ENCODE peak calls at places on chromosomes 4 and X, in nine cellular contexts. One of them, this sample, is unnamed.

GRCh38 chrX:49089553-49089952 is 9.9 kb upstream of the WDR45 start:
- DNase-seq in AML-193: no peak
- DNase-seq in PC-3: no peak
- DNase-seq in RPMI7951: no peak
- DNase-seq in endothelial cell: no peak
- DNase-seq in heart right ventricle: no peak
- DNase-seq in stimulated activated CD4-positive, alpha-beta T cell treated with anti-CD3 and anti-CD28 coated beads, Interleukin-2, amount 100 ng/mL, for 24 hours: no peak
- DNase-seq in nephron progenitor cell: no peak
- DNase-seq in neuronal stem cell: no peak
- DNase-seq in this sample: no peak

GRCh38 chr4:26214994-26215393 is 105.8 kb upstream of the RBPJ start:
- DNase-seq in AML-193: no peak
- DNase-seq in PC-3: no peak
- DNase-seq in RPMI7951: no peak
- DNase-seq in endothelial cell: no peak
- DNase-seq in heart right ventricle: no peak
- DNase-seq in stimulated activated CD4-positive, alpha-beta T cell treated with anti-CD3 and anti-CD28 coated beads, Interleukin-2, amount 100 ng/mL, for 24 hours: no peak
- DNase-seq in nephron progenitor cell: no peak
- DNase-seq in neuronal stem cell: no peak
- DNase-seq in this sample: no peak

GRCh38 chr4:89254847-89255246 is 52.8 kb downstream of the GPRIN3 start:
- DNase-seq in AML-193: peak; percentile 27
- DNase-seq in PC-3: peak; percentile 22
- DNase-seq in RPMI7951: peak; percentile 0
- DNase-seq in endothelial cell: peak; percentile 37
- DNase-seq in heart right ventricle: no peak
- DNase-seq in stimulated activated CD4-positive, alpha-beta T cell treated with anti-CD3 and anti-CD28 coated beads, Interleukin-2, amount 100 ng/mL, for 24 hours: peak; percentile 60
- DNase-seq in nephron progenitor cell: peak; percentile 13
- DNase-seq in neuronal stem cell: no peak
- DNase-seq in this sample: peak; percentile 21

GRCh38 chrX:113400193-113400704 is 559.6 kb upstream of the AMOT start:
- DNase-seq in AML-193: no peak
- DNase-seq in PC-3: peak; percentile 6
- DNase-seq in RPMI7951: peak; percentile 14
- DNase-seq in endothelial cell: no peak
- DNase-seq in heart right ventricle: no peak
- DNase-seq in stimulated activated CD4-positive, alpha-beta T cell treated with anti-CD3 and anti-CD28 coated beads, Interleukin-2, amount 100 ng/mL, for 24 hours: no peak
- DNase-seq in nephron progenitor cell: no peak
- DNase-seq in neuronal stem cell: no peak
- DNase-seq in this sample: no peak

GRCh38 chr4:3229964-3230363 is 19.0 kb upstream of the MSANTD1 start:
- DNase-seq in AML-193: no peak
- DNase-seq in PC-3: no peak
- DNase-seq in RPMI7951: no peak
- DNase-seq in endothelial cell: no peak
- DNase-seq in heart right ventricle: no peak
- DNase-seq in stimulated activated CD4-positive, alpha-beta T cell treated with anti-CD3 and anti-CD28 coated beads, Interleukin-2, amount 100 ng/mL, for 24 hours: no peak
- DNase-seq in nephron progenitor cell: no peak
- DNase-seq in neuronal stem cell: no peak
- DNase-seq in this sample: no peak

GRCh38 chrX:155718964-155719586 is 106.3 kb upstream of the TMLHE start:
- DNase-seq in AML-193: no peak
- DNase-seq in PC-3: no peak
- DNase-seq in RPMI7951: peak; percentile 31
- DNase-seq in endothelial cell: no peak
- DNase-seq in heart right ventricle: no peak
- DNase-seq in stimulated activated CD4-positive, alpha-beta T cell treated with anti-CD3 and anti-CD28 coated beads, Interleukin-2, amount 100 ng/mL, for 24 hours: no peak
- DNase-seq in nephron progenitor cell: no peak
- DNase-seq in neuronal stem cell: no peak
- DNase-seq in this sample: no peak

GRCh38 chr4:152709675-152710438 is 30.1 kb upstream of the TMEM154 start:
- DNase-seq in AML-193: no peak
- DNase-seq in PC-3: peak; percentile 87
- DNase-seq in RPMI7951: peak; percentile 24
- DNase-seq in endothelial cell: peak; percentile 7
- DNase-seq in heart right ventricle: no peak
- DNase-seq in stimulated activated CD4-positive, alpha-beta T cell treated with anti-CD3 and anti-CD28 coated beads, Interleukin-2, amount 100 ng/mL, for 24 hours: no peak
- DNase-seq in nephron progenitor cell: no peak
- DNase-seq in neuronal stem cell: no peak
- DNase-seq in this sample: no peak

GRCh38 chrX:129544780-129545179 is 4.7 kb downstream of the OCRL start:
- DNase-seq in AML-193: no peak
- DNase-seq in PC-3: no peak
- DNase-seq in RPMI7951: no peak
- DNase-seq in endothelial cell: no peak
- DNase-seq in heart right ventricle: no peak
- DNase-seq in stimulated activated CD4-positive, alpha-beta T cell treated with anti-CD3 and anti-CD28 coated beads, Interleukin-2, amount 100 ng/mL, for 24 hours: no peak
- DNase-seq in nephron progenitor cell: no peak
- DNase-seq in neuronal stem cell: no peak
- DNase-seq in this sample: no peak

GRCh38 chr4:67035986-67036385 is 509.3 kb downstream of the CENPC start:
- DNase-seq in AML-193: no peak
- DNase-seq in PC-3: peak; percentile 63
- DNase-seq in RPMI7951: no peak
- DNase-seq in endothelial cell: no peak
- DNase-seq in heart right ventricle: no peak
- DNase-seq in stimulated activated CD4-positive, alpha-beta T cell treated with anti-CD3 and anti-CD28 coated beads, Interleukin-2, amount 100 ng/mL, for 24 hours: no peak
- DNase-seq in nephron progenitor cell: no peak
- DNase-seq in neuronal stem cell: no peak
- DNase-seq in this sample: no peak

GRCh38 chr4:9931196-9931595 is 90.1 kb downstream of the SLC2A9 start:
- DNase-seq in AML-193: no peak
- DNase-seq in PC-3: no peak
- DNase-seq in RPMI7951: no peak
- DNase-seq in endothelial cell: no peak
- DNase-seq in heart right ventricle: no peak
- DNase-seq in stimulated activated CD4-positive, alpha-beta T cell treated with anti-CD3 and anti-CD28 coated beads, Interleukin-2, amount 100 ng/mL, for 24 hours: no peak
- DNase-seq in nephron progenitor cell: no peak
- DNase-seq in neuronal stem cell: no peak
- DNase-seq in this sample: no peak

GRCh38 chr4:154615211-154615610 is 2.8 kb upstream of the FGG start:
- DNase-seq in AML-193: no peak
- DNase-seq in PC-3: no peak
- DNase-seq in RPMI7951: no peak
- DNase-seq in endothelial cell: no peak
- DNase-seq in heart right ventricle: no peak
- DNase-seq in stimulated activated CD4-positive, alpha-beta T cell treated with anti-CD3 and anti-CD28 coated beads, Interleukin-2, amount 100 ng/mL, for 24 hours: no peak
- DNase-seq in nephron progenitor cell: no peak
- DNase-seq in neuronal stem cell: no peak
- DNase-seq in this sample: no peak

GRCh38 chr4:174437756-174438155 is 84.5 kb downstream of the HPGD start:
- DNase-seq in AML-193: no peak
- DNase-seq in PC-3: peak; percentile 17
- DNase-seq in RPMI7951: no peak
- DNase-seq in endothelial cell: no peak
- DNase-seq in heart right ventricle: no peak
- DNase-seq in stimulated activated CD4-positive, alpha-beta T cell treated with anti-CD3 and anti-CD28 coated beads, Interleukin-2, amount 100 ng/mL, for 24 hours: no peak
- DNase-seq in nephron progenitor cell: no peak
- DNase-seq in neuronal stem cell: no peak
- DNase-seq in this sample: no peak

GRCh38 chr4:153594208-153594607 is 89.9 kb upstream of the TLR2 start:
- DNase-seq in AML-193: no peak
- DNase-seq in PC-3: peak; percentile 31
- DNase-seq in RPMI7951: peak; percentile 7
- DNase-seq in endothelial cell: no peak
- DNase-seq in heart right ventricle: no peak
- DNase-seq in stimulated activated CD4-positive, alpha-beta T cell treated with anti-CD3 and anti-CD28 coated beads, Interleukin-2, amount 100 ng/mL, for 24 hours: no peak
- DNase-seq in nephron progenitor cell: no peak
- DNase-seq in neuronal stem cell: no peak
- DNase-seq in this sample: no peak

GRCh38 chrX:71163010-71163409 is 18.4 kb downstream of the NLGN3 start:
- DNase-seq in AML-193: no peak
- DNase-seq in PC-3: no peak
- DNase-seq in RPMI7951: no peak
- DNase-seq in endothelial cell: no peak
- DNase-seq in heart right ventricle: no peak
- DNase-seq in stimulated activated CD4-positive, alpha-beta T cell treated with anti-CD3 and anti-CD28 coated beads, Interleukin-2, amount 100 ng/mL, for 24 hours: no peak
- DNase-seq in nephron progenitor cell: no peak
- DNase-seq in neuronal stem cell: no peak
- DNase-seq in this sample: no peak

GRCh38 chr4:107153956-107154355 is 117.8 kb upstream of the DKK2 start:
- DNase-seq in AML-193: no peak
- DNase-seq in PC-3: no peak
- DNase-seq in RPMI7951: no peak
- DNase-seq in endothelial cell: no peak
- DNase-seq in heart right ventricle: no peak
- DNase-seq in stimulated activated CD4-positive, alpha-beta T cell treated with anti-CD3 and anti-CD28 coated beads, Interleukin-2, amount 100 ng/mL, for 24 hours: no peak
- DNase-seq in nephron progenitor cell: no peak
- DNase-seq in neuronal stem cell: no peak
- DNase-seq in this sample: no peak

GRCh38 chr4:78250500-78250899 is 193.4 kb downstream of the FRAS1 start:
- DNase-seq in AML-193: no peak
- DNase-seq in PC-3: no peak
- DNase-seq in RPMI7951: no peak
- DNase-seq in endothelial cell: no peak
- DNase-seq in heart right ventricle: no peak
- DNase-seq in stimulated activated CD4-positive, alpha-beta T cell treated with anti-CD3 and anti-CD28 coated beads, Interleukin-2, amount 100 ng/mL, for 24 hours: no peak
- DNase-seq in nephron progenitor cell: no peak
- DNase-seq in neuronal stem cell: no peak
- DNase-seq in this sample: no peak

GRCh38 chr4:142582340-142582739 is 263.8 kb downstream of the INPP4B start:
- DNase-seq in AML-193: no peak
- DNase-seq in PC-3: peak; percentile 26
- DNase-seq in RPMI7951: no peak
- DNase-seq in endothelial cell: no peak
- DNase-seq in heart right ventricle: no peak
- DNase-seq in stimulated activated CD4-positive, alpha-beta T cell treated with anti-CD3 and anti-CD28 coated beads, Interleukin-2, amount 100 ng/mL, for 24 hours: no peak
- DNase-seq in nephron progenitor cell: no peak
- DNase-seq in neuronal stem cell: no peak
- DNase-seq in this sample: no peak

GRCh38 chr4:94428884-94429283 is 22.9 kb upstream of the PDLIM5 start:
- DNase-seq in AML-193: no peak
- DNase-seq in PC-3: no peak
- DNase-seq in RPMI7951: no peak
- DNase-seq in endothelial cell: no peak
- DNase-seq in heart right ventricle: no peak
- DNase-seq in stimulated activated CD4-positive, alpha-beta T cell treated with anti-CD3 and anti-CD28 coated beads, Interleukin-2, amount 100 ng/mL, for 24 hours: no peak
- DNase-seq in nephron progenitor cell: no peak
- DNase-seq in neuronal stem cell: no peak
- DNase-seq in this sample: no peak

GRCh38 chrX:106707771-106708454 is 18.6 kb upstream of the RNF128 start:
- DNase-seq in AML-193: no peak
- DNase-seq in PC-3: peak; percentile 78
- DNase-seq in RPMI7951: peak; percentile 87
- DNase-seq in endothelial cell: no peak
- DNase-seq in heart right ventricle: no peak
- DNase-seq in stimulated activated CD4-positive, alpha-beta T cell treated with anti-CD3 and anti-CD28 coated beads, Interleukin-2, amount 100 ng/mL, for 24 hours: no peak
- DNase-seq in nephron progenitor cell: no peak
- DNase-seq in neuronal stem cell: no peak
- DNase-seq in this sample: no peak